ENCODE peak calls at places on chromosomes 5 and 9, in nine cellular contexts. One of them, this sample, is unnamed.
A peak's percentile ranks its signal among the peaks of the same experiment; 100 is the strongest.

GRCh38 chr9:114046876-114047275 is 31.2 kb downstream of the AMBP start:
- DNase-seq in GM12878: no peak
- DNase-seq in HCT116: no peak
- DNase-seq in ovary: no peak
- DNase-seq in effector memory CD4-positive, alpha-beta T cell: no peak
- DNase-seq in MM.1S: no peak
- DNase-seq in astrocyte: no peak
- DNase-seq in OCI-LY7: no peak
- DNase-seq in kidney: no peak
- DNase-seq in this sample: no peak

GRCh38 chr5:80255425-80255751 is 460 bp downstream of the SERINC5 start:
- DNase-seq in HCT116: no peak
- DNase-seq in kidney: peak; percentile 92
- DNase-seq in OCI-LY7: peak; percentile 45
- DNase-seq in ovary: no peak
- DNase-seq in MM.1S: peak; percentile 44
- DNase-seq in effector memory CD4-positive, alpha-beta T cell: no peak
- DNase-seq in astrocyte: peak; percentile 52
- DNase-seq in GM12878: no peak
- DNase-seq in this sample: peak; percentile 53

GRCh38 chr5:114447084-114447773 is 85.4 kb downstream of the KCNN2 start:
- DNase-seq in kidney: no peak
- DNase-seq in effector memory CD4-positive, alpha-beta T cell: no peak
- DNase-seq in HCT116: no peak
- DNase-seq in MM.1S: peak; percentile 12
- DNase-seq in OCI-LY7: peak; percentile 2
- DNase-seq in ovary: no peak
- DNase-seq in astrocyte: no peak
- DNase-seq in GM12878: no peak
- DNase-seq in this sample: no peak

GRCh38 chr5:174459832-174460448 is 264.4 kb upstream of the MSX2 start:
- DNase-seq in OCI-LY7: no peak
- DNase-seq in effector memory CD4-positive, alpha-beta T cell: no peak
- DNase-seq in GM12878: no peak
- DNase-seq in kidney: no peak
- DNase-seq in HCT116: no peak
- DNase-seq in astrocyte: no peak
- DNase-seq in ovary: no peak
- DNase-seq in MM.1S: no peak
- DNase-seq in this sample: no peak

GRCh38 chr5:43256261-43256966 is 56.8 kb downstream of the HMGCS1 start:
- DNase-seq in GM12878: no peak
- DNase-seq in ovary: no peak
- DNase-seq in astrocyte: no peak
- DNase-seq in OCI-LY7: no peak
- DNase-seq in MM.1S: no peak
- DNase-seq in effector memory CD4-positive, alpha-beta T cell: no peak
- DNase-seq in HCT116: no peak
- DNase-seq in kidney: no peak
- DNase-seq in this sample: no peak

GRCh38 chr5:1789838-1790462 is 9.7 kb downstream of the MRPL36 start:
- DNase-seq in kidney: no peak
- DNase-seq in effector memory CD4-positive, alpha-beta T cell: no peak
- DNase-seq in astrocyte: peak; percentile 95
- DNase-seq in MM.1S: no peak
- DNase-seq in OCI-LY7: no peak
- DNase-seq in HCT116: no peak
- DNase-seq in GM12878: no peak
- DNase-seq in ovary: no peak
- DNase-seq in this sample: no peak

GRCh38 chr9:129333961-129334743 is 156.1 kb upstream of the IER5L start:
- DNase-seq in astrocyte: peak; percentile 98
- DNase-seq in ovary: peak; percentile 94
- DNase-seq in kidney: peak; percentile 99
- DNase-seq in effector memory CD4-positive, alpha-beta T cell: no peak
- DNase-seq in HCT116: peak; percentile 93
- DNase-seq in MM.1S: no peak
- DNase-seq in OCI-LY7: peak; percentile 43
- DNase-seq in GM12878: no peak
- DNase-seq in this sample: peak; percentile 93

GRCh38 chr9:105725370-105725769 is 31.0 kb downstream of the TMEM38B start:
- DNase-seq in OCI-LY7: no peak
- DNase-seq in GM12878: no peak
- DNase-seq in MM.1S: no peak
- DNase-seq in ovary: no peak
- DNase-seq in HCT116: no peak
- DNase-seq in effector memory CD4-positive, alpha-beta T cell: no peak
- DNase-seq in astrocyte: no peak
- DNase-seq in kidney: no peak
- DNase-seq in this sample: no peak

GRCh38 chr9:4657426-4658159 is 4.5 kb upstream of the PLPP6 start:
- DNase-seq in kidney: no peak
- DNase-seq in ovary: no peak
- DNase-seq in HCT116: no peak
- DNase-seq in OCI-LY7: no peak
- DNase-seq in effector memory CD4-positive, alpha-beta T cell: no peak
- DNase-seq in GM12878: no peak
- DNase-seq in astrocyte: no peak
- DNase-seq in MM.1S: no peak
- DNase-seq in this sample: no peak

GRCh38 chr9:111036068-111036789 is 2.0 kb downstream of the LPAR1 start:
- DNase-seq in kidney: peak; percentile 87
- DNase-seq in MM.1S: no peak
- DNase-seq in OCI-LY7: no peak
- DNase-seq in astrocyte: peak; percentile 29
- DNase-seq in GM12878: no peak
- DNase-seq in effector memory CD4-positive, alpha-beta T cell: no peak
- DNase-seq in HCT116: peak; percentile 1
- DNase-seq in ovary: peak; percentile 21
- DNase-seq in this sample: peak; percentile 64

GRCh38 chr5:2196989-2197531 is 314.3 kb upstream of the IRX4 start:
- DNase-seq in HCT116: no peak
- DNase-seq in ovary: no peak
- DNase-seq in OCI-LY7: no peak
- DNase-seq in astrocyte: no peak
- DNase-seq in effector memory CD4-positive, alpha-beta T cell: no peak
- DNase-seq in kidney: no peak
- DNase-seq in MM.1S: no peak
- DNase-seq in GM12878: no peak
- DNase-seq in this sample: no peak

GRCh38 chr5:36276864-36277263 is 24.8 kb downstream of the RANBP3L start:
- DNase-seq in effector memory CD4-positive, alpha-beta T cell: no peak
- DNase-seq in GM12878: no peak
- DNase-seq in OCI-LY7: no peak
- DNase-seq in kidney: no peak
- DNase-seq in MM.1S: no peak
- DNase-seq in ovary: no peak
- DNase-seq in astrocyte: no peak
- DNase-seq in HCT116: no peak
- DNase-seq in this sample: no peak

GRCh38 chr5:15702102-15702501 is 202.1 kb downstream of the FBXL7 start:
- DNase-seq in GM12878: no peak
- DNase-seq in astrocyte: peak; percentile 70
- DNase-seq in MM.1S: peak; percentile 53
- DNase-seq in OCI-LY7: no peak
- DNase-seq in effector memory CD4-positive, alpha-beta T cell: no peak
- DNase-seq in ovary: no peak
- DNase-seq in HCT116: no peak
- DNase-seq in kidney: no peak
- DNase-seq in this sample: no peak

GRCh38 chr5:179371681-179372675 is 26.7 kb upstream of the ADAMTS2 start:
- DNase-seq in MM.1S: no peak
- DNase-seq in ovary: peak; percentile 2
- DNase-seq in OCI-LY7: no peak
- DNase-seq in effector memory CD4-positive, alpha-beta T cell: no peak
- DNase-seq in HCT116: no peak
- DNase-seq in kidney: peak; percentile 39
- DNase-seq in astrocyte: no peak
- DNase-seq in GM12878: no peak
- DNase-seq in this sample: no peak

GRCh38 chr5:95963650-95964410 is 2.2 kb upstream of the ELL2 start:
- DNase-seq in HCT116: no peak
- DNase-seq in ovary: no peak
- DNase-seq in kidney: no peak
- DNase-seq in MM.1S: no peak
- DNase-seq in astrocyte: peak; percentile 42
- DNase-seq in OCI-LY7: no peak
- DNase-seq in effector memory CD4-positive, alpha-beta T cell: no peak
- DNase-seq in GM12878: no peak
- DNase-seq in this sample: no peak

GRCh38 chr9:127971357-127972315 is 9.2 kb downstream of the EEIG1 start:
- DNase-seq in HCT116: no peak
- DNase-seq in kidney: no peak
- DNase-seq in ovary: no peak
- DNase-seq in GM12878: no peak
- DNase-seq in MM.1S: peak; percentile 48
- DNase-seq in OCI-LY7: no peak
- DNase-seq in effector memory CD4-positive, alpha-beta T cell: peak; percentile 46
- DNase-seq in astrocyte: no peak
- DNase-seq in this sample: no peak
- H3K4me1 ChIP-seq in HCT116: peaks cover 57% of the 10 kb centered on the region
- H3K4me1 ChIP-seq in kidney: peaks cover 89% of the 10 kb centered on the region
- H3K4me1 ChIP-seq in ovary: peaks cover 83% of the 10 kb centered on the region
- H3K4me1 ChIP-seq in GM12878: peaks cover 56% of the 10 kb centered on the region
- H3K4me1 ChIP-seq in MM.1S: peaks cover 69% of the 10 kb centered on the region
- H3K4me1 ChIP-seq in OCI-LY7: peaks cover 100% of the 10 kb centered on the region
- H3K4me1 ChIP-seq in effector memory CD4-positive, alpha-beta T cell: peaks cover 98% of the 10 kb centered on the region
- H3K4me1 ChIP-seq in astrocyte: peaks cover 25% of the 10 kb centered on the region
- H3K4me1 ChIP-seq in this sample: peaks cover 76% of the 10 kb centered on the region

GRCh38 chr9:74095925-74096324 is 401.2 kb upstream of the RORB start:
- DNase-seq in OCI-LY7: no peak
- DNase-seq in ovary: no peak
- DNase-seq in MM.1S: no peak
- DNase-seq in GM12878: no peak
- DNase-seq in kidney: no peak
- DNase-seq in effector memory CD4-positive, alpha-beta T cell: no peak
- DNase-seq in HCT116: no peak
- DNase-seq in astrocyte: no peak
- DNase-seq in this sample: no peak
- H3K4me1 ChIP-seq in OCI-LY7: no peaks in the 10 kb centered on the region
- H3K4me1 ChIP-seq in ovary: no peaks in the 10 kb centered on the region
- H3K4me1 ChIP-seq in MM.1S: no peaks in the 10 kb centered on the region
- H3K4me1 ChIP-seq in GM12878: no peaks in the 10 kb centered on the region
- H3K4me1 ChIP-seq in kidney: no peaks in the 10 kb centered on the region
- H3K4me1 ChIP-seq in effector memory CD4-positive, alpha-beta T cell: no peaks in the 10 kb centered on the region
- H3K4me1 ChIP-seq in HCT116: no peaks in the 10 kb centered on the region
- H3K4me1 ChIP-seq in astrocyte: no peaks in the 10 kb centered on the region
- H3K4me1 ChIP-seq in this sample: no peaks in the 10 kb centered on the region

GRCh38 chr5:107464876-107465275 is 205.9 kb downstream of the EFNA5 start:
- DNase-seq in kidney: no peak
- DNase-seq in GM12878: no peak
- DNase-seq in astrocyte: no peak
- DNase-seq in HCT116: no peak
- DNase-seq in MM.1S: no peak
- DNase-seq in effector memory CD4-positive, alpha-beta T cell: no peak
- DNase-seq in ovary: no peak
- DNase-seq in OCI-LY7: peak; percentile 91
- DNase-seq in this sample: no peak
- H3K4me1 ChIP-seq in kidney: peaks cover 10% of the 10 kb centered on the region
- H3K4me1 ChIP-seq in GM12878: peaks cover 3% of the 10 kb centered on the region
- H3K4me1 ChIP-seq in astrocyte: peaks cover 26% of the 10 kb centered on the region
- H3K4me1 ChIP-seq in HCT116: peaks cover 17% of the 10 kb centered on the region
- H3K4me1 ChIP-seq in MM.1S: peaks cover 6% of the 10 kb centered on the region
- H3K4me1 ChIP-seq in effector memory CD4-positive, alpha-beta T cell: no peaks in the 10 kb centered on the region
- H3K4me1 ChIP-seq in ovary: no peaks in the 10 kb centered on the region
- H3K4me1 ChIP-seq in OCI-LY7: peaks cover 87% of the 10 kb centered on the region
- H3K4me1 ChIP-seq in this sample: no peaks in the 10 kb centered on the region

DNA sequence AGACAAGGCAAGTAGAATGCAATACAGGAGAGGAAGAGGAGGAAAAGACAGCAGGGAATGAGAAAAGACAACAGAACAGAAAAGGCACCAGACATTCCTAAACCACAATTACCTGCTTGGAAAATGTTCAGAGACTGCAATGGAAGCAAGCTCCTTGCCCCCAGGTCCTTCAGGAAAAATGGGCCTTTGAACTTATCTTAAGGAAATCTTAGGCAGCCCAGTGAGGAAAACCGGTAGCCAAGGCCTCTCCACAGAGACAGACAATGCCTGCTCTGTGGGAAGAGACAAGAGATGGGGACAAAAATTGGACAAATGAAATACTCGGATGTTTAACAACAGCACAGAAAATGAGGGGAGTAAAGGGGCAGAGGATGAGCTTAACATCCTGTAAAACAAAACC is 31.2 kb downstream of the HTR4 start:
- DNase-seq in ovary: no peak
- DNase-seq in HCT116: no peak
- DNase-seq in GM12878: no peak
- DNase-seq in kidney: no peak
- DNase-seq in astrocyte: no peak
- DNase-seq in OCI-LY7: no peak
- DNase-seq in MM.1S: no peak
- DNase-seq in effector memory CD4-positive, alpha-beta T cell: no peak
- DNase-seq in this sample: no peak
- H3K4me1 ChIP-seq in ovary: no peaks in the 10 kb centered on the region
- H3K4me1 ChIP-seq in HCT116: peaks cover 10% of the 10 kb centered on the region
- H3K4me1 ChIP-seq in GM12878: no peaks in the 10 kb centered on the region
- H3K4me1 ChIP-seq in kidney: no peaks in the 10 kb centered on the region
- H3K4me1 ChIP-seq in astrocyte: no peaks in the 10 kb centered on the region
- H3K4me1 ChIP-seq in OCI-LY7: no peaks in the 10 kb centered on the region
- H3K4me1 ChIP-seq in MM.1S: peaks cover 12% of the 10 kb centered on the region
- H3K4me1 ChIP-seq in effector memory CD4-positive, alpha-beta T cell: no peaks in the 10 kb centered on the region
- H3K4me1 ChIP-seq in this sample: no peaks in the 10 kb centered on the region

This sample was measured in uterus.